ENCODE peak calls at places on chromosomes 1 and 21, in nine cellular contexts. One of them, this sample, is unnamed. For H3K4me1, the result is how much of the 10 kb centered on the place peaks cover.

GRCh38 chr1:207890136-207890738 is 20.7 kb downstream of the CD34 start:
- DNase-seq in uterus: peak
- DNase-seq in IMR-90: peak
- DNase-seq in psoas muscle: peak
- DNase-seq in HCT116: no peak
- DNase-seq in body of pancreas: peak
- DNase-seq in endodermal cell: no peak
- DNase-seq in adrenal gland: peak
- DNase-seq in pancreas: peak
- DNase-seq in this sample: peak

GRCh38 chr1:182147136-182147815 is 85.8 kb upstream of the ZNF648 start:
- DNase-seq in psoas muscle: no peak
- DNase-seq in IMR-90: no peak
- DNase-seq in uterus: no peak
- DNase-seq in adrenal gland: no peak
- DNase-seq in HCT116: no peak
- DNase-seq in pancreas: no peak
- DNase-seq in body of pancreas: no peak
- DNase-seq in endodermal cell: no peak
- DNase-seq in this sample: no peak

GRCh38 chr1:47378147-47378546 is 37.9 kb upstream of the FOXE3 start:
- DNase-seq in HCT116: no peak
- DNase-seq in adrenal gland: no peak
- DNase-seq in endodermal cell: no peak
- DNase-seq in body of pancreas: no peak
- DNase-seq in psoas muscle: no peak
- DNase-seq in IMR-90: peak
- DNase-seq in uterus: no peak
- DNase-seq in pancreas: no peak
- DNase-seq in this sample: no peak

GRCh38 chr1:19644761-19645543 is 841 bp downstream of the NBL1 start:
- DNase-seq in uterus: no peak
- DNase-seq in IMR-90: no peak
- DNase-seq in HCT116: no peak
- DNase-seq in psoas muscle: peak
- DNase-seq in endodermal cell: peak
- DNase-seq in adrenal gland: no peak
- DNase-seq in pancreas: no peak
- DNase-seq in body of pancreas: no peak
- DNase-seq in this sample: no peak

GRCh38 chr1:11388617-11389016 is 90.3 kb upstream of the DISP3 start:
- DNase-seq in pancreas: no peak
- DNase-seq in endodermal cell: no peak
- DNase-seq in HCT116: peak
- DNase-seq in psoas muscle: no peak
- DNase-seq in adrenal gland: no peak
- DNase-seq in body of pancreas: no peak
- DNase-seq in uterus: no peak
- DNase-seq in IMR-90: no peak
- DNase-seq in this sample: no peak

GRCh38 chr1:211352985-211353515 is 26.4 kb downstream of the TRAF5 start:
- DNase-seq in endodermal cell: peak
- DNase-seq in psoas muscle: no peak
- DNase-seq in adrenal gland: peak
- DNase-seq in HCT116: peak
- DNase-seq in body of pancreas: peak
- DNase-seq in pancreas: peak
- DNase-seq in uterus: peak
- DNase-seq in IMR-90: no peak
- DNase-seq in this sample: peak

GRCh38 chr1:167746013-167746672 is 24.4 kb downstream of the MPZL1 start:
- DNase-seq in adrenal gland: no peak
- DNase-seq in pancreas: no peak
- DNase-seq in uterus: no peak
- DNase-seq in endodermal cell: no peak
- DNase-seq in HCT116: no peak
- DNase-seq in IMR-90: no peak
- DNase-seq in body of pancreas: no peak
- DNase-seq in psoas muscle: no peak
- DNase-seq in this sample: no peak

GRCh38 chr1:39720094-39720999 is 18.3 kb upstream of the PPIE start:
- DNase-seq in IMR-90: peak
- DNase-seq in pancreas: peak
- DNase-seq in HCT116: peak
- DNase-seq in adrenal gland: no peak
- DNase-seq in body of pancreas: peak
- DNase-seq in uterus: no peak
- DNase-seq in endodermal cell: no peak
- DNase-seq in psoas muscle: no peak
- DNase-seq in this sample: peak

GRCh38 chr1:37068897-37069296 is 34.6 kb upstream of the GRIK3 start:
- DNase-seq in uterus: no peak
- DNase-seq in adrenal gland: no peak
- DNase-seq in endodermal cell: no peak
- DNase-seq in body of pancreas: no peak
- DNase-seq in psoas muscle: no peak
- DNase-seq in HCT116: no peak
- DNase-seq in pancreas: no peak
- DNase-seq in IMR-90: no peak
- DNase-seq in this sample: no peak

GRCh38 chr21:22352088-22352487 is 1353.9 kb downstream of the NCAM2 start:
- DNase-seq in uterus: no peak
- DNase-seq in endodermal cell: no peak
- DNase-seq in adrenal gland: no peak
- DNase-seq in HCT116: no peak
- DNase-seq in psoas muscle: no peak
- DNase-seq in body of pancreas: no peak
- DNase-seq in IMR-90: no peak
- DNase-seq in pancreas: no peak
- DNase-seq in this sample: no peak

GRCh38 chr1:232780354-232780753 is 24.9 kb upstream of the MAP10 start:
- DNase-seq in endodermal cell: no peak
- DNase-seq in psoas muscle: no peak
- DNase-seq in pancreas: no peak
- DNase-seq in HCT116: no peak
- DNase-seq in body of pancreas: no peak
- DNase-seq in IMR-90: no peak
- DNase-seq in adrenal gland: no peak
- DNase-seq in uterus: no peak
- DNase-seq in this sample: no peak

GRCh38 chr21:38628426-38628825 is 130.1 kb upstream of the ERG start:
- DNase-seq in uterus: no peak
- DNase-seq in body of pancreas: no peak
- DNase-seq in HCT116: no peak
- DNase-seq in endodermal cell: no peak
- DNase-seq in IMR-90: no peak
- DNase-seq in adrenal gland: no peak
- DNase-seq in psoas muscle: no peak
- DNase-seq in pancreas: no peak
- DNase-seq in this sample: no peak

GRCh38 chr1:93681549-93682412 is at the start of gene BCAR3:
- DNase-seq in HCT116: no peak
- DNase-seq in adrenal gland: peak
- DNase-seq in endodermal cell: peak
- DNase-seq in uterus: peak
- DNase-seq in IMR-90: peak
- DNase-seq in body of pancreas: peak
- DNase-seq in psoas muscle: peak
- DNase-seq in pancreas: peak
- DNase-seq in this sample: peak

GRCh38 chr1:10687142-10687715 is 109.2 kb downstream of the CASZ1 start:
- DNase-seq in endodermal cell: no peak
- DNase-seq in psoas muscle: no peak
- DNase-seq in IMR-90: no peak
- DNase-seq in adrenal gland: no peak
- DNase-seq in HCT116: no peak
- DNase-seq in body of pancreas: peak
- DNase-seq in uterus: no peak
- DNase-seq in pancreas: peak
- DNase-seq in this sample: no peak

DNA sequence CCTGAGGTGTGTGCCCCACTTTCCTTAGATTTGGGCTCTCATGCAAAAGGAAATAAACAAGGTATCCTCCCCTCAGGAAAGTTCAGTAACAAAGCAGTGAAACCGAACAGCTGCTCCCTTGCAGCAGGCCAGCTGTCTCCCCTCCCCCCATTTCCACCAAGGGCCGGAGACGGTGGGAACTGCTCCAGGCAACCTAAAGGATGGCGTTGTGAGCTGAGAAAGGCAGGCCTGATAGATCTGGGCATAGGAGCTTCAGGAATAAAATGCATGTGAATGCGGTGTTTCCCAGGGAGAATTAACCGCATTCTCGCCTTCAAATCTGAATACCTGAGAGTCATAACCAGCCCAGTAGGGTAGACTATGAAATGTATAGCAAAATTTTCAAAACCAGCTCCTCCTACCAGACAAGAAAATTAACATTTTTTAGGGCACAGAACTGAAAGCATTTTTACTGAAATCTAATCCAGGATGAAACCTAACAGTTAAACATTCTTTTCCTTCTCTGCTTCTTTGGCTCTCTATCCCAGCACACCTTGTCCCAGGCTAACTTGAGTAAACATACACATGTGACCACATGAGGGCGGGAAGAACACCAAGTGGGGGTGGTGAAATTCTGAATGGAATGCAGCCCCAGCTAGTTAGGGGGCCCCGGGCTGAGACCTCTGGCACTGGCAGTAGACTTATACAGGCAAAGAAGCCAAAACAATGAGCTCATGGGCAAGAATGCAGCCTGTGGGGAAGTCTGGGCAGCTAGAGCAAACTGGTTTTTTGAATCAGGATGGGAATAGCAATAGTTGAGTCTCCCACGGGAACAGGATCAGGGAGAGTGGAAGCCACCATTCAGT is 11.5 kb downstream of the MCL1 start:
- DNase-seq in endodermal cell: peak
- DNase-seq in adrenal gland: peak
- DNase-seq in IMR-90: peak
- DNase-seq in body of pancreas: peak
- DNase-seq in pancreas: peak
- DNase-seq in HCT116: no peak
- DNase-seq in uterus: peak
- DNase-seq in psoas muscle: peak
- DNase-seq in this sample: peak
- TF ChIP-seq CTCF in endodermal cell: no peak
- TF ChIP-seq CTCF in adrenal gland: no peak
- TF ChIP-seq CTCF in IMR-90: no peak
- TF ChIP-seq CTCF in body of pancreas: no peak
- TF ChIP-seq CTCF in pancreas: no peak
- TF ChIP-seq CTCF in HCT116: no peak
- TF ChIP-seq CTCF in uterus: no peak
- TF ChIP-seq CTCF in psoas muscle: no peak
- TF ChIP-seq CTCF in this sample: no peak

GRCh38 chr1:210233495-210234253 is 1.1 kb downstream of the SERTAD4 start:
- DNase-seq in body of pancreas: peak
- DNase-seq in pancreas: peak
- DNase-seq in HCT116: peak
- DNase-seq in psoas muscle: peak
- DNase-seq in adrenal gland: no peak
- DNase-seq in IMR-90: peak
- DNase-seq in endodermal cell: peak
- DNase-seq in uterus: peak
- DNase-seq in this sample: peak
- H3K4me3 ChIP-seq in body of pancreas: peak
- H3K4me3 ChIP-seq in pancreas: peak
- H3K4me3 ChIP-seq in HCT116: peak
- H3K4me3 ChIP-seq in psoas muscle: peak
- H3K4me3 ChIP-seq in adrenal gland: no peak
- H3K4me3 ChIP-seq in IMR-90: peak
- H3K4me3 ChIP-seq in endodermal cell: peak
- H3K4me3 ChIP-seq in uterus: peak
- H3K4me3 ChIP-seq in this sample: peak

DNA sequence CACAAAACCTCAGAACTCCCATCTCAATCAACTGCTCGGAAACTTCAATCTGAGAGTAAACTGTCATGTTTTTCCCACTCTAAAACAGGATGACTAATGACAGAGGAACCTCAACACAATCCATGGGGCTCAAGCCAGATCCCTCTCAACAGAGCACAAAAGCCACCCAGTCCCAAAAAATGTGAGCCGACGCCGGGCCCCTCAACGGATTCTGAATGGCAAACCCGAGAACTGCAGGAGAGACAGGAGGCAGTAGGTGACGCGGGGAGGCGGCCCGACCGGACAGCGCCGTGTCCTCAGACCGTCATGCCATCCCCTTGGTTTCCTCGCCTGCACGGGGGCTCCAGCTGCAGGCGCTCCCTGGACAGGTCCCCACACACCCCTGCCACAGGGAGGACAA is 53.4 kb downstream of the SSBP3 start:
- DNase-seq in psoas muscle: no peak
- DNase-seq in endodermal cell: no peak
- DNase-seq in body of pancreas: no peak
- DNase-seq in IMR-90: no peak
- DNase-seq in uterus: no peak
- DNase-seq in HCT116: no peak
- DNase-seq in adrenal gland: no peak
- DNase-seq in pancreas: no peak
- DNase-seq in this sample: no peak
- H3K4me1 ChIP-seq in psoas muscle: half or more
- H3K4me1 ChIP-seq in endodermal cell: half or more
- H3K4me1 ChIP-seq in body of pancreas: under half
- H3K4me1 ChIP-seq in IMR-90: under half
- H3K4me1 ChIP-seq in uterus: under half
- H3K4me1 ChIP-seq in HCT116: under half
- H3K4me1 ChIP-seq in adrenal gland: half or more
- H3K4me1 ChIP-seq in pancreas: under half
- H3K4me1 ChIP-seq in this sample: under half

GRCh38 chr1:68819190-68819829 is 322.4 kb upstream of the DEPDC1 start:
- DNase-seq in pancreas: no peak
- DNase-seq in uterus: no peak
- DNase-seq in body of pancreas: no peak
- DNase-seq in IMR-90: peak
- DNase-seq in psoas muscle: no peak
- DNase-seq in endodermal cell: peak
- DNase-seq in adrenal gland: no peak
- DNase-seq in HCT116: peak
- DNase-seq in this sample: no peak
- TF ChIP-seq CTCF in pancreas: no peak
- TF ChIP-seq CTCF in uterus: no peak
- TF ChIP-seq CTCF in body of pancreas: no peak
- TF ChIP-seq CTCF in IMR-90: peak
- TF ChIP-seq CTCF in psoas muscle: peak
- TF ChIP-seq CTCF in endodermal cell: peak
- TF ChIP-seq CTCF in adrenal gland: no peak
- TF ChIP-seq CTCF in HCT116: peak
- TF ChIP-seq CTCF in this sample: no peak